ENCODE peak calls at places on chromosomes 16 and 17, in eight cellular contexts. T, B, C, E, F, P, K and L are unnamed samples.

GRCh38 chr16:67311607-67312449 is 14.7 kb downstream of the KCTD19 start:
- DNase-seq in T (no peak), B (peak; percentile 57), C (no peak), E (no peak), F (peak; percentile 50), P (no peak), K (peak; percentile 92), L (no peak)

GRCh38 chr17:7950578-7950977 is 18.6 kb downstream of the CNTROB start:
- DNase-seq in T (no peak), B (no peak), C (no peak), E (no peak), F (no peak), P (no peak), K (no peak), L (no peak)

GRCh38 chr16:18800674-18801196 is 614 bp downstream of the ARL6IP1 start:
- DNase-seq in T (no peak), B (no peak), C (no peak), E (no peak), F (no peak), P (no peak), K (no peak), L (no peak)

GRCh38 chr17:3544365-3544764 is 13.2 kb downstream of the TRPV3 start:
- DNase-seq in T (no peak), B (no peak), C (no peak), E (no peak), F (no peak), P (no peak), K (no peak), L (no peak)

GRCh38 chr17:7019839-7020519 is 2.9 kb upstream of the BCL6B start:
- DNase-seq in T (peak; percentile 71), B (peak; percentile 87), C (peak; percentile 68), E (no peak), F (peak; percentile 68), P (no peak), K (no peak), L (no peak)

GRCh38 chr16:22164482-22164881 is 2.2 kb downstream of the SDR42E2 start:
- DNase-seq in T (no peak), B (no peak), C (no peak), E (no peak), F (no peak), P (no peak), K (no peak), L (no peak)

GRCh38 chr17:6523330-6523729 is 33.0 kb downstream of the PITPNM3 start:
- DNase-seq in T (no peak), B (no peak), C (no peak), E (no peak), F (no peak), P (no peak), K (no peak), L (no peak)

GRCh38 chr17:48901241-48901640 is 7.0 kb upstream of the UBE2Z start:
- DNase-seq in T (no peak), B (no peak), C (peak; percentile 60), E (no peak), F (no peak), P (no peak), K (no peak), L (no peak)

GRCh38 chr17:48642059-48642842 is 16.1 kb upstream of the HOXB9 start:
- DNase-seq in T (no peak), B (no peak), C (peak; percentile 42), E (no peak), F (no peak), P (no peak), K (no peak), L (no peak)

GRCh38 chr16:66414891-66415290 is 12.2 kb upstream of the BEAN1 start:
- DNase-seq in T (no peak), B (no peak), C (no peak), E (no peak), F (no peak), P (no peak), K (no peak), L (no peak)

GRCh38 chr16:48895142-48895541 is 285.2 kb upstream of the N4BP1 start:
- DNase-seq in T (no peak), B (no peak), C (no peak), E (no peak), F (no peak), P (no peak), K (no peak), L (no peak)

GRCh38 chr16:4347010-4347409 is 4.1 kb downstream of the PAM16 start:
- DNase-seq in T (no peak), B (no peak), C (no peak), E (no peak), F (no peak), P (no peak), K (peak; percentile 50), L (no peak)

GRCh38 chr16:83661656-83662055 is 146.1 kb upstream of the HSBP1 start:
- DNase-seq in T (no peak), B (no peak), C (no peak), E (no peak), F (no peak), P (no peak), K (no peak), L (no peak)

GRCh38 chr17:36992701-36993100 is 43.9 kb downstream of the AATF start:
- DNase-seq in T (peak; percentile 78), B (no peak), C (no peak), E (no peak), F (no peak), P (no peak), K (no peak), L (no peak)

GRCh38 chr17:44575408-44575807 is 18.1 kb downstream of the FZD2 start:
- DNase-seq in T (no peak), B (no peak), C (no peak), E (no peak), F (no peak), P (no peak), K (no peak), L (no peak)

GRCh38 chr16:66936889-66937554 is 1.7 kb downstream of the CES2 start:
- DNase-seq in T (no peak), B (no peak), C (no peak), E (no peak), F (no peak), P (no peak), K (no peak), L (no peak)

GRCh38 chr16:71426069-71426879 is 15.6 kb downstream of the TLE7 start:
- DNase-seq in T (no peak), B (peak; percentile 51), C (peak; percentile 79), E (peak; percentile 83), F (no peak), P (no peak), K (peak; percentile 78), L (no peak)

GRCh38 chr16:64202571-64202970 is 919.3 kb downstream of the CDH11 start:
- DNase-seq in T (no peak), B (no peak), C (no peak), E (no peak), F (no peak), P (no peak), K (no peak), L (no peak)

GRCh38 chr17:75854111-75854748 is 905 bp downstream of the WBP2 start:
- DNase-seq in T (no peak), B (no peak), C (peak; percentile 76), E (no peak), F (no peak), P (no peak), K (no peak), L (no peak)